ENCODE peak calls at places on chromosome 14, in eight cellular contexts. W, G, Y, K, N, V, L and Z are unnamed samples.

GRCh38 chr14:92516966-92517350 is 3.4 kb downstream of the RIN3 start:
- DNase-seq in Y (no peak), V (no peak), W (no peak), G (no peak), N (no peak), K (no peak), L (no peak), Z (no peak)

GRCh38 chr14:22381751-22382150 is 207.3 kb downstream of the DAD1 start:
- DNase-seq in K (no peak), V (no peak), Y (no peak), W (no peak), N (no peak), L (no peak), G (no peak), Z (no peak)

GRCh38 chr14:56585461-56586084 is 6.0 kb downstream of the TMEM260 start:
- DNase-seq in W (no peak), N (no peak), K (no peak), L (no peak), Y (peak; percentile 23), V (peak; percentile 57), G (no peak), Z (no peak)

GRCh38 chr14:58749066-58749669 is 111.4 kb downstream of the DACT1 start:
- DNase-seq in L (peak; percentile 65), N (peak; percentile 92), Y (peak; percentile 92), V (peak; percentile 95), W (no peak), K (no peak), G (no peak), Z (peak; percentile 87)

GRCh38 chr14:23365353-23366162 is 586 bp upstream of the EFS start:
- DNase-seq in Y (no peak), W (peak; percentile 50), N (peak; percentile 21), L (no peak), G (peak; percentile 48), K (no peak), V (peak; percentile 13), Z (no peak)

GRCh38 chr14:29627141-29627540 is 300.5 kb downstream of the PRKD1 start:
- DNase-seq in G (no peak), L (no peak), Y (no peak), V (no peak), W (no peak), K (no peak), N (peak; percentile 23), Z (no peak)

GRCh38 chr14:26597136-26598080 is at the start of gene NOVA1:
- DNase-seq in Y (no peak), K (peak; percentile 42), L (peak; percentile 5), G (peak; percentile 69), V (peak; percentile 22), W (peak; percentile 54), N (peak; percentile 42), Z (peak; percentile 39)

GRCh38 chr14:91694643-91695042 is 37.2 kb downstream of the CATSPERB start:
- DNase-seq in G (no peak), W (no peak), Y (no peak), N (no peak), L (no peak), V (no peak), K (no peak), Z (no peak)

GRCh38 chr14:21098134-21098891 is at the start of gene ZNF219:
- DNase-seq in N (no peak), G (peak; percentile 82), Y (no peak), K (peak; percentile 75), L (no peak), V (peak; percentile 30), W (peak; percentile 73), Z (peak; percentile 45)

GRCh38 chr14:104865069-104865630 is at the start of gene CEP170B:
- DNase-seq in N (peak; percentile 29), K (no peak), V (no peak), W (peak; percentile 55), L (peak; percentile 81), G (peak; percentile 39), Y (no peak), Z (peak; percentile 23)

GRCh38 chr14:53696217-53696965 is 260.2 kb downstream of the BMP4 start:
- DNase-seq in L (no peak), V (no peak), G (no peak), K (no peak), N (no peak), W (no peak), Y (no peak), Z (no peak)

GRCh38 chr14:22174412-22174811 is 414.6 kb downstream of the DAD1 start:
- DNase-seq in V (no peak), G (no peak), L (no peak), Y (no peak), N (no peak), K (no peak), W (no peak), Z (no peak)

GRCh38 chr14:91317381-91318313 is 73.1 kb upstream of the GPR68 start:
- DNase-seq in K (peak; percentile 96), G (no peak), Y (no peak), N (no peak), V (no peak), L (peak; percentile 38), W (no peak), Z (peak; percentile 58)

GRCh38 chr14:64763089-64763782 is 59.0 kb downstream of the PLEKHG3 start:
- DNase-seq in G (no peak), Y (no peak), N (no peak), K (no peak), W (no peak), V (no peak), L (no peak), Z (no peak)

GRCh38 chr14:66104486-66104885 is 381.7 kb upstream of the CCDC196 start:
- DNase-seq in L (no peak), N (no peak), Y (no peak), V (no peak), W (peak; percentile 15), K (no peak), G (peak; percentile 38), Z (no peak)

GRCh38 chr14:100590726-100591452 is 3.7 kb upstream of the BEGAIN start:
- DNase-seq in V (no peak), W (no peak), K (no peak), Y (no peak), G (peak; percentile 7), N (no peak), L (no peak), Z (no peak)

GRCh38 chr14:73696466-73697390 is 17.5 kb downstream of the PNMA1 start:
- DNase-seq in L (peak; percentile 69), N (no peak), V (peak; percentile 65), G (no peak), W (no peak), Y (no peak), K (no peak), Z (peak; percentile 42)

GRCh38 chr14:25032092-25032784 is 17.7 kb downstream of the STXBP6 start:
- DNase-seq in G (peak; percentile 47), Y (no peak), L (no peak), N (no peak), K (no peak), W (no peak), V (no peak), Z (no peak)
- TF ChIP-seq CTCF in G (peak; percentile 30), Y (no peak), L (no peak), N (peak; percentile 46), K (no peak), W (no peak), V (peak; percentile 13), Z (peak; percentile 30)

GRCh38 chr14:61872452-61872851 is 110.2 kb downstream of the SNAPC1 start:
- DNase-seq in G (no peak), Y (no peak), N (no peak), W (no peak), K (no peak), V (no peak), L (peak; percentile 49), Z (no peak)

GRCh38 chr14:61875483-61875882 is 113.3 kb downstream of the SNAPC1 start:
- DNase-seq in K (no peak), N (no peak), G (no peak), Y (no peak), V (no peak), L (no peak), W (no peak), Z (no peak)

GRCh38 chr14:61866932-61867920 is 105.0 kb downstream of the SNAPC1 start:
- DNase-seq in Y (no peak), G (no peak), N (peak; percentile 55), K (no peak), L (peak; percentile 53), V (peak; percentile 6), W (no peak), Z (no peak)

GRCh38 chr14:61864329-61864898 is 102.2 kb downstream of the SNAPC1 start:
- DNase-seq in L (no peak), W (no peak), G (peak; percentile 18), N (no peak), V (no peak), Y (no peak), K (no peak), Z (no peak)

GRCh38 chr14:61870163-61870562 is 107.9 kb downstream of the SNAPC1 start:
- DNase-seq in N (no peak), V (no peak), W (no peak), Y (no peak), K (no peak), G (no peak), L (no peak), Z (no peak)
- TF ChIP-seq CTCF in N (no peak), V (no peak), W (no peak), Y (no peak), K (no peak), G (no peak), L (no peak), Z (no peak)

DNA sequence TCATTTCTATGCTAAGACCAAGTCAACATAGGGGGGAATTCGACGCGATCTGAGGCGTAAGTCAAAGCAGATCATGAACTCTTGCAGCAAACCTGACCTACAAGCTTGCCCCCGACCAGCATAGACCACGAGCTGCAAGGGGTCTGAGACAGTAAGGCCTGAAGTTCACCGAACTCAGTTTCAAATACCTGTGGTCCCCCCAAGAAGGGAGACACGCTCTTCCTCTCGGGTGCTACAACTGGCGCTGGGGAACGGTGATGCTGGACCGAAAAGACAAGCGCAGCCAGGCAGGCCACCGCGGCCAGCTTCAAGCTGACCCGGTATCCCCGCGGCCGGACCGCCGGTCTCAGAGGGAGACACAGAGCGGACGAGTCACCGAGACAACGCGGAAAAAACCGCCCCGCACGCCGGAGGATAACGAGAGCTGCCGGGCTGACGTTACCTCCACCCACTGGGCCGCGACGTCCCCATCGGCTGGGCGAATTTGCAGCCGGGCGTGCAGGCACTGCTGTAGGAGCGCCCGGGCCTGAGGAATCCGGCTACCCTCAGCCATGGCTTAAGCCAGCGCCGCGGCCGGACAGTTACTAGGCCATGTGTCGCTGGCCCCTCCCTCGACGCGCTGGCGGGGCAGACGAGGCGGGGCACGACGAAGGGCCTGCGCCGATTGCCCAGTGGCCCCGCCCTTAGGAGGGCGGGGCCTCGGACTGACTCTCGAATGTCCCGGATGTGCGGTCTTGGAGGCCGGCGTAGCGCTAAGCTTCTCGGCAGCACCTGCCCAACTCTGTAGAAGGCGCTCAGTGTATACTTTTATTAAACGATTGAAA is at the start of gene DTD2:
- DNase-seq in G (peak; percentile 93), Y (peak; percentile 82), L (peak; percentile 97), N (peak; percentile 97), K (peak; percentile 95), V (peak; percentile 96), W (peak; percentile 94), Z (peak; percentile 95)
- TF ChIP-seq CTCF in G (no peak), Y (no peak), L (no peak), N (no peak), K (no peak), V (no peak), W (no peak), Z (no peak)

DNA sequence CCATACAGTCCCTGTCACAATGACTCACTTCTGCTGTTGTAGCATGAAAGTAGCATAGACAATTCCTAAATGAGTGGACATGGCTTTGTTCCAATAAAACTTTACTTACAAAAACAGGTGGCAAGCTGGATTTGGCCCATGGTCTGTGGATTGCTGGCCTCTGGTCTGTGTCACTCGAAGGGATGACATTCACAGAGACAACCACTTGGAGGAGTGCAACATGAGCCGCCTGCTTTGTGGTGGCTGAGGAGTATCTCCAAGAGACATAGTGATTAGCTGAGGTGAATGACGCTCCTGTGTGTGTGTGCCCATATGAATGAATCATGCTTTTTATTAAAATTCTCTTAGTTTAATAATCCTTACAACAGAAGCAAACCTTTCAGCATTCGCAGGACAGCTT is 81.2 kb upstream of the NRXN3 start:
- DNase-seq in K (no peak), L (no peak), W (no peak), G (peak; percentile 18), V (no peak), Y (no peak), N (no peak), Z (no peak)
- TF ChIP-seq CTCF in K (no peak), L (no peak), W (no peak), G (no peak), V (no peak), Y (no peak), N (no peak), Z (no peak)